ENCODE peak calls at places on chromosomes 3 and 15, in six cellular contexts. One of them, this sample, is unnamed.

GRCh38 chr3:45890405-45890804 is 4.1 kb downstream of the CCR9 start:
- DNase-seq in cardiac fibroblast: no peak
- DNase-seq in tibial artery: no peak
- DNase-seq in OCI-LY7: peak; percentile 25
- DNase-seq in fibroblast of the aortic adventitia: no peak
- DNase-seq in right atrium auricular region: no peak
- DNase-seq in this sample: no peak

GRCh38 chr15:99125061-99125990 is 20.4 kb downstream of the SYNM start:
- DNase-seq in right atrium auricular region: no peak
- DNase-seq in tibial artery: peak; percentile 87
- DNase-seq in cardiac fibroblast: no peak
- DNase-seq in fibroblast of the aortic adventitia: no peak
- DNase-seq in OCI-LY7: no peak
- DNase-seq in this sample: no peak

GRCh38 chr3:153372326-153372725 is 210.3 kb downstream of the RAP2B start:
- DNase-seq in right atrium auricular region: peak; percentile 60
- DNase-seq in tibial artery: no peak
- DNase-seq in cardiac fibroblast: peak; percentile 89
- DNase-seq in fibroblast of the aortic adventitia: peak; percentile 84
- DNase-seq in OCI-LY7: no peak
- DNase-seq in this sample: peak; percentile 84

GRCh38 chr15:31365032-31365654 is 38.5 kb downstream of the KLF13 start:
- DNase-seq in tibial artery: no peak
- DNase-seq in right atrium auricular region: no peak
- DNase-seq in fibroblast of the aortic adventitia: no peak
- DNase-seq in OCI-LY7: no peak
- DNase-seq in cardiac fibroblast: no peak
- DNase-seq in this sample: no peak

GRCh38 chr15:41559489-41560177 is 621 bp downstream of the TYRO3 start:
- DNase-seq in OCI-LY7: no peak
- DNase-seq in fibroblast of the aortic adventitia: no peak
- DNase-seq in right atrium auricular region: no peak
- DNase-seq in tibial artery: no peak
- DNase-seq in cardiac fibroblast: no peak
- DNase-seq in this sample: no peak

GRCh38 chr3:62312201-62312600 is 61.1 kb downstream of the FEZF2 start:
- DNase-seq in OCI-LY7: no peak
- DNase-seq in fibroblast of the aortic adventitia: no peak
- DNase-seq in right atrium auricular region: no peak
- DNase-seq in cardiac fibroblast: no peak
- DNase-seq in tibial artery: no peak
- DNase-seq in this sample: no peak

GRCh38 chr3:171788546-171789351 is 21.5 kb downstream of the PLD1 start:
- DNase-seq in fibroblast of the aortic adventitia: peak; percentile 96
- DNase-seq in cardiac fibroblast: peak; percentile 98
- DNase-seq in right atrium auricular region: no peak
- DNase-seq in tibial artery: no peak
- DNase-seq in OCI-LY7: no peak
- DNase-seq in this sample: peak; percentile 93

GRCh38 chr3:53812434-53812833 is 33.8 kb downstream of the CHDH start:
- DNase-seq in OCI-LY7: no peak
- DNase-seq in tibial artery: peak; percentile 15
- DNase-seq in fibroblast of the aortic adventitia: no peak
- DNase-seq in right atrium auricular region: no peak
- DNase-seq in cardiac fibroblast: no peak
- DNase-seq in this sample: no peak

GRCh38 chr3:151421956-151422355 is 37.4 kb upstream of the P2RY12 start:
- DNase-seq in right atrium auricular region: no peak
- DNase-seq in fibroblast of the aortic adventitia: no peak
- DNase-seq in OCI-LY7: peak; percentile 35
- DNase-seq in tibial artery: no peak
- DNase-seq in cardiac fibroblast: no peak
- DNase-seq in this sample: no peak

GRCh38 chr3:138187296-138188012 is at the start of gene ARMC8:
- DNase-seq in right atrium auricular region: peak; percentile 67
- DNase-seq in OCI-LY7: no peak
- DNase-seq in tibial artery: peak; percentile 74
- DNase-seq in cardiac fibroblast: no peak
- DNase-seq in fibroblast of the aortic adventitia: peak; percentile 90
- DNase-seq in this sample: no peak

GRCh38 chr3:13792512-13793347 is 87.1 kb downstream of the WNT7A start:
- DNase-seq in fibroblast of the aortic adventitia: no peak
- DNase-seq in cardiac fibroblast: no peak
- DNase-seq in right atrium auricular region: no peak
- DNase-seq in OCI-LY7: no peak
- DNase-seq in tibial artery: no peak
- DNase-seq in this sample: no peak

GRCh38 chr15:57562220-57562769 is 29.4 kb upstream of the MYZAP start:
- DNase-seq in fibroblast of the aortic adventitia: no peak
- DNase-seq in cardiac fibroblast: no peak
- DNase-seq in OCI-LY7: no peak
- DNase-seq in tibial artery: no peak
- DNase-seq in right atrium auricular region: no peak
- DNase-seq in this sample: no peak

GRCh38 chr3:139555249-139555648 is 15.7 kb upstream of the RBP1 start:
- DNase-seq in fibroblast of the aortic adventitia: peak; percentile 59
- DNase-seq in right atrium auricular region: no peak
- DNase-seq in cardiac fibroblast: peak; percentile 68
- DNase-seq in tibial artery: no peak
- DNase-seq in OCI-LY7: no peak
- DNase-seq in this sample: no peak

GRCh38 chr3:171266034-171266805 is 194.0 kb downstream of the TNIK start:
- DNase-seq in OCI-LY7: no peak
- DNase-seq in tibial artery: no peak
- DNase-seq in fibroblast of the aortic adventitia: peak; percentile 52
- DNase-seq in right atrium auricular region: no peak
- DNase-seq in cardiac fibroblast: no peak
- DNase-seq in this sample: peak; percentile 28

GRCh38 chr3:4466783-4467521 is at the start of gene SUMF1:
- DNase-seq in cardiac fibroblast: peak; percentile 76
- DNase-seq in right atrium auricular region: peak; percentile 83
- DNase-seq in tibial artery: peak; percentile 85
- DNase-seq in fibroblast of the aortic adventitia: peak; percentile 74
- DNase-seq in OCI-LY7: peak; percentile 85
- DNase-seq in this sample: peak; percentile 66

GRCh38 chr3:4079354-4080180 is 223.6 kb upstream of the SETMAR start:
- DNase-seq in OCI-LY7: no peak
- DNase-seq in fibroblast of the aortic adventitia: no peak
- DNase-seq in right atrium auricular region: no peak
- DNase-seq in tibial artery: no peak
- DNase-seq in cardiac fibroblast: no peak
- DNase-seq in this sample: no peak

GRCh38 chr15:59276225-59277178 is 69.9 kb downstream of the LDHAL6B start:
- DNase-seq in cardiac fibroblast: no peak
- DNase-seq in right atrium auricular region: no peak
- DNase-seq in fibroblast of the aortic adventitia: no peak
- DNase-seq in OCI-LY7: no peak
- DNase-seq in tibial artery: no peak
- DNase-seq in this sample: no peak

GRCh38 chr3:141366285-141367037 is 1.8 kb upstream of the ZBTB38 start:
- DNase-seq in fibroblast of the aortic adventitia: peak; percentile 97
- DNase-seq in tibial artery: peak; percentile 75
- DNase-seq in right atrium auricular region: peak; percentile 66
- DNase-seq in cardiac fibroblast: peak; percentile 92
- DNase-seq in OCI-LY7: no peak
- DNase-seq in this sample: peak; percentile 91

GRCh38 chr3:72738752-72739520 is 109.3 kb downstream of the SHQ1 start:
- DNase-seq in OCI-LY7: peak; percentile 57
- DNase-seq in fibroblast of the aortic adventitia: no peak
- DNase-seq in tibial artery: no peak
- DNase-seq in cardiac fibroblast: no peak
- DNase-seq in right atrium auricular region: no peak
- DNase-seq in this sample: peak; percentile 48

GRCh38 chr3:72769758-72770540 is 78.3 kb downstream of the SHQ1 start:
- DNase-seq in fibroblast of the aortic adventitia: no peak
- DNase-seq in tibial artery: no peak
- DNase-seq in cardiac fibroblast: no peak
- DNase-seq in OCI-LY7: no peak
- DNase-seq in right atrium auricular region: no peak
- DNase-seq in this sample: no peak

GRCh38 chr15:92902723-92903587 is 2.8 kb downstream of the CHD2 start:
- DNase-seq in fibroblast of the aortic adventitia: peak; percentile 43
- DNase-seq in right atrium auricular region: no peak
- DNase-seq in tibial artery: no peak
- DNase-seq in OCI-LY7: peak; percentile 58
- DNase-seq in cardiac fibroblast: peak; percentile 40
- DNase-seq in this sample: no peak

GRCh38 chr15:75639709-75640482 is at the start of gene IMP3:
- DNase-seq in cardiac fibroblast: peak; percentile 98
- DNase-seq in tibial artery: peak; percentile 98
- DNase-seq in OCI-LY7: peak; percentile 98
- DNase-seq in fibroblast of the aortic adventitia: peak; percentile 96
- DNase-seq in right atrium auricular region: peak; percentile 98
- DNase-seq in this sample: peak; percentile 99

GRCh38 chr3:156983559-156983958 is 157.4 kb downstream of the LEKR1 start:
- DNase-seq in tibial artery: no peak
- DNase-seq in fibroblast of the aortic adventitia: no peak
- DNase-seq in cardiac fibroblast: no peak
- DNase-seq in right atrium auricular region: no peak
- DNase-seq in OCI-LY7: no peak
- DNase-seq in this sample: no peak

GRCh38 chr15:48922046-48922445 is 41.7 kb downstream of the SHC4 start:
- DNase-seq in OCI-LY7: no peak
- DNase-seq in cardiac fibroblast: no peak
- DNase-seq in tibial artery: no peak
- DNase-seq in right atrium auricular region: no peak
- DNase-seq in fibroblast of the aortic adventitia: no peak
- DNase-seq in this sample: no peak

GRCh38 chr15:98923159-98923558 is 84.4 kb downstream of the PGPEP1L start:
- DNase-seq in fibroblast of the aortic adventitia: no peak
- DNase-seq in OCI-LY7: no peak
- DNase-seq in cardiac fibroblast: no peak
- DNase-seq in tibial artery: peak; percentile 62
- DNase-seq in right atrium auricular region: no peak
- DNase-seq in this sample: no peak

GRCh38 chr3:145798691-145799550 is 362.1 kb downstream of the PLOD2 start:
- DNase-seq in right atrium auricular region: no peak
- DNase-seq in tibial artery: no peak
- DNase-seq in fibroblast of the aortic adventitia: peak; percentile 16
- DNase-seq in cardiac fibroblast: no peak
- DNase-seq in OCI-LY7: no peak
- DNase-seq in this sample: peak; percentile 23

GRCh38 chr3:127072971-127073851 is 90.3 kb downstream of the PLXNA1 start:
- DNase-seq in right atrium auricular region: no peak
- DNase-seq in fibroblast of the aortic adventitia: no peak
- DNase-seq in OCI-LY7: no peak
- DNase-seq in tibial artery: peak; percentile 56
- DNase-seq in cardiac fibroblast: no peak
- DNase-seq in this sample: no peak

GRCh38 chr3:141940204-141940776 is 63.8 kb downstream of the ATP1B3 start:
- DNase-seq in fibroblast of the aortic adventitia: peak; percentile 64
- DNase-seq in right atrium auricular region: no peak
- DNase-seq in cardiac fibroblast: peak; percentile 72
- DNase-seq in OCI-LY7: peak; percentile 39
- DNase-seq in tibial artery: peak; percentile 60
- DNase-seq in this sample: peak; percentile 83

GRCh38 chr3:182967218-182968204 is 12.8 kb downstream of the DCUN1D1 start:
- DNase-seq in OCI-LY7: peak; percentile 56
- DNase-seq in tibial artery: no peak
- DNase-seq in right atrium auricular region: no peak
- DNase-seq in fibroblast of the aortic adventitia: no peak
- DNase-seq in cardiac fibroblast: no peak
- DNase-seq in this sample: peak; percentile 30

GRCh38 chr15:101487060-101487459 is 2.4 kb downstream of the PCSK6 start:
- DNase-seq in OCI-LY7: no peak
- DNase-seq in right atrium auricular region: no peak
- DNase-seq in cardiac fibroblast: no peak
- DNase-seq in fibroblast of the aortic adventitia: no peak
- DNase-seq in tibial artery: no peak
- DNase-seq in this sample: no peak

GRCh38 chr15:65532738-65533051 is 2.4 kb downstream of the HACD3 start:
- DNase-seq in tibial artery: no peak
- DNase-seq in right atrium auricular region: no peak
- DNase-seq in fibroblast of the aortic adventitia: peak; percentile 39
- DNase-seq in OCI-LY7: no peak
- DNase-seq in cardiac fibroblast: peak; percentile 35
- DNase-seq in this sample: peak; percentile 56
- H3K4me3 ChIP-seq in tibial artery: no peak overlapping the region
- H3K4me3 ChIP-seq in right atrium auricular region: no peak overlapping the region
- H3K4me3 ChIP-seq in fibroblast of the aortic adventitia: no peak overlapping the region
- H3K4me3 ChIP-seq in OCI-LY7: peak overlapping the region; percentile 11
- H3K4me3 ChIP-seq in cardiac fibroblast: no peak overlapping the region
- H3K4me3 ChIP-seq in this sample: no peak overlapping the region

GRCh38 chr3:50246517-50246954 is 10.5 kb downstream of the GNAI2 start:
- DNase-seq in fibroblast of the aortic adventitia: peak; percentile 87
- DNase-seq in OCI-LY7: peak; percentile 85
- DNase-seq in cardiac fibroblast: peak; percentile 97
- DNase-seq in right atrium auricular region: no peak
- DNase-seq in tibial artery: no peak
- DNase-seq in this sample: peak; percentile 88
- TF ChIP-seq CTCF in fibroblast of the aortic adventitia: no peak
- TF ChIP-seq CTCF in OCI-LY7: peak; percentile 49
- TF ChIP-seq CTCF in cardiac fibroblast: no peak
- TF ChIP-seq CTCF in right atrium auricular region: peak; percentile 20
- TF ChIP-seq CTCF in tibial artery: no peak
- TF ChIP-seq CTCF in this sample: no peak

DNA sequence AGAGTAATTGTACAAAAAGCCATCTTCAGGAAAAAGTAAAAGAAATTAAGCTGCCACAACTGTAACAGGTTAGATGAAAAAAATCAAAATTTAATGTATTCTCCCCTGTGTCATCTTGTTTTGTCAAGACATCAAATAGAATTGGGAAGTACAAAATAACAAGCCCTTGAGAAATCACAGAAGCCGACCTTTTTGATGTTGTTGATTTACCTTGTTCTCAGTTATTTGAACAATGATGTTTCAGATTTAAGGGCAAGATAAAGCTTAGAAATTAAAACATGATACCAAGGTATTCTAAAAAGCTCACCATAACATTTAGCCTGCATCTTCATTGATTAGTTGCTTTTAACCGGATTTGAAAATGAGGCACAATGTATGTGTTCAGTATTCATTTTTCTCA is 523.0 kb downstream of the FOXP1 start:
- DNase-seq in fibroblast of the aortic adventitia: no peak
- DNase-seq in right atrium auricular region: no peak
- DNase-seq in tibial artery: no peak
- DNase-seq in OCI-LY7: no peak
- DNase-seq in cardiac fibroblast: no peak
- DNase-seq in this sample: no peak
- H3K4me3 ChIP-seq in fibroblast of the aortic adventitia: no peak overlapping the region
- H3K4me3 ChIP-seq in right atrium auricular region: no peak overlapping the region
- H3K4me3 ChIP-seq in tibial artery: peak overlapping the region; percentile 75
- H3K4me3 ChIP-seq in OCI-LY7: no peak overlapping the region
- H3K4me3 ChIP-seq in cardiac fibroblast: no peak overlapping the region
- H3K4me3 ChIP-seq in this sample: no peak overlapping the region

DNA sequence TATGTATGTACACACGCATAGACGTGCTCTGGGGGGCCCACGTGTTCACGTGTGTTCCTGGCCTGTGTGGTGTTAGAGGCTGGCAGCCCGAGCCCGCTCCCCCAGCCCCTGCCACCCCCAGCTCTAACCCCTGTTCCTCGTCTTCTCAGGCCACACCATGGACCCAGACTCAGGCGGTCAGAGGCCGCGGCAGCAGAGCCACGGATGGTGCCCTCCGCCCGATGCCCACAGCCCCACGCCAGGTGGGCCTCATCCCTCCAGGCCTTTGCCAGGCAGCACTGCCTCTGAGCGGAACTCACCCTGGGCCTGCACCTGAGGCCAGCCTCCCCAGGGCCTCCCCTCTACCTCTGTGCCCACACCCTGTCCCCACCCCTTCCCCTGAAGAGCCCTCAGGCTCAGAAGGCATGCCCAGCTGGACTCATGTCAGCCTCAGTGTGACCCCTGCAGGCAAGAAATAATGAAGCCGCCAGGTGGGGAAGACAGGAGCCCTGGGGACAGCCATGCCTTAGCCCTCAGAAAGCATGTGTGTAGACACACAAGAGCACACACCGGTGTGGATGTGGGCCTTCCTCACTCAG is 16.4 kb upstream of the GNAT1 start:
- DNase-seq in OCI-LY7: no peak
- DNase-seq in cardiac fibroblast: no peak
- DNase-seq in right atrium auricular region: no peak
- DNase-seq in fibroblast of the aortic adventitia: no peak
- DNase-seq in tibial artery: no peak
- DNase-seq in this sample: no peak
- TF ChIP-seq CTCF in OCI-LY7: no peak
- TF ChIP-seq CTCF in cardiac fibroblast: no peak
- TF ChIP-seq CTCF in right atrium auricular region: no peak
- TF ChIP-seq CTCF in fibroblast of the aortic adventitia: no peak
- TF ChIP-seq CTCF in tibial artery: no peak
- TF ChIP-seq CTCF in this sample: no peak

This sample was measured in foreskin fibroblast.